ENCODE peak calls at places on chromosomes 13 and 19, in eight cellular contexts. E is Peyer's patch, G is neuronal stem cell, N is WERI-Rb-1, H is heart right ventricle, X is HAP-1, Z is IMR-90, L is transverse colon. J is an unnamed sample.
A peak's percentile ranks its signal among the peaks of the same experiment; 100 is the strongest.

GRCh38 chr13:36432106-36432544 is at the start of gene CCNA1:
- DNase-seq in E (no peak), G (peak; percentile 73), N (peak; percentile 60), H (peak; percentile 16), X (peak; percentile 90), Z (no peak), L (no peak), J (no peak)

GRCh38 chr19:32880607-32881006 is 11.0 kb upstream of the SLC7A9 start:
- DNase-seq in E (no peak), G (no peak), N (no peak), H (no peak), X (no peak), Z (no peak), L (no peak), J (no peak)

GRCh38 chr19:18282021-18282787 is 782 bp upstream of the JUND start:
- DNase-seq in E (no peak), G (no peak), N (no peak), H (peak; percentile 50), X (peak; percentile 88), Z (no peak), L (no peak), J (no peak)

GRCh38 chr13:70107498-70108271 is at the start of gene ATXN8OS:
- DNase-seq in E (peak; percentile 27), G (peak; percentile 23), N (peak; percentile 10), H (no peak), X (no peak), Z (no peak), L (no peak), J (no peak)

GRCh38 chr19:870963-871401 is 11.5 kb downstream of the CFD start:
- DNase-seq in E (no peak), G (no peak), N (no peak), H (peak; percentile 81), X (no peak), Z (peak; percentile 32), L (no peak), J (no peak)

GRCh38 chr13:44972956-44973581 is 16.2 kb downstream of the NUFIP1 start:
- DNase-seq in E (no peak), G (no peak), N (no peak), H (no peak), X (peak; percentile 36), Z (peak; percentile 38), L (no peak), J (no peak)

GRCh38 chr13:33205804-33206221 is 79.7 kb downstream of the STARD13 start:
- DNase-seq in E (no peak), G (no peak), N (no peak), H (no peak), X (no peak), Z (peak; percentile 62), L (no peak), J (no peak)

GRCh38 chr13:45863716-45864590 is 12.4 kb upstream of the SIAH3 start:
- DNase-seq in E (no peak), G (no peak), N (no peak), H (no peak), X (no peak), Z (no peak), L (no peak), J (no peak)

GRCh38 chr13:21043898-21044297 is 17.5 kb downstream of the LATS2 start:
- DNase-seq in E (no peak), G (no peak), N (no peak), H (no peak), X (no peak), Z (peak; percentile 96), L (no peak), J (no peak)

GRCh38 chr19:17309962-17310461 is 649 bp downstream of the DDA1 start:
- DNase-seq in E (no peak), G (no peak), N (no peak), H (no peak), X (no peak), Z (no peak), L (no peak), J (no peak)

GRCh38 chr13:98846521-98846920 is 94.0 kb upstream of the SLC15A1 start:
- DNase-seq in E (no peak), G (no peak), N (no peak), H (no peak), X (no peak), Z (no peak), L (no peak), J (no peak)

GRCh38 chr13:48727252-48728011 is 73.7 kb downstream of the CYSLTR2 start:
- DNase-seq in E (no peak), G (no peak), N (no peak), H (peak; percentile 51), X (peak; percentile 66), Z (peak; percentile 70), L (no peak), J (no peak)

GRCh38 chr13:107250626-107251025 is 682.7 kb upstream of the ARGLU1 start:
- DNase-seq in E (no peak), G (no peak), N (no peak), H (no peak), X (no peak), Z (peak; percentile 22), L (no peak), J (no peak)
- H3K9me3 ChIP-seq in E (no peaks in the 10 kb centered on the region), G (no peaks in the 10 kb centered on the region), N (no peaks in the 10 kb centered on the region), H (no peaks in the 10 kb centered on the region), X (no peaks in the 10 kb centered on the region), Z (no peaks in the 10 kb centered on the region), L (no peaks in the 10 kb centered on the region), J (no peaks in the 10 kb centered on the region)

DNA sequence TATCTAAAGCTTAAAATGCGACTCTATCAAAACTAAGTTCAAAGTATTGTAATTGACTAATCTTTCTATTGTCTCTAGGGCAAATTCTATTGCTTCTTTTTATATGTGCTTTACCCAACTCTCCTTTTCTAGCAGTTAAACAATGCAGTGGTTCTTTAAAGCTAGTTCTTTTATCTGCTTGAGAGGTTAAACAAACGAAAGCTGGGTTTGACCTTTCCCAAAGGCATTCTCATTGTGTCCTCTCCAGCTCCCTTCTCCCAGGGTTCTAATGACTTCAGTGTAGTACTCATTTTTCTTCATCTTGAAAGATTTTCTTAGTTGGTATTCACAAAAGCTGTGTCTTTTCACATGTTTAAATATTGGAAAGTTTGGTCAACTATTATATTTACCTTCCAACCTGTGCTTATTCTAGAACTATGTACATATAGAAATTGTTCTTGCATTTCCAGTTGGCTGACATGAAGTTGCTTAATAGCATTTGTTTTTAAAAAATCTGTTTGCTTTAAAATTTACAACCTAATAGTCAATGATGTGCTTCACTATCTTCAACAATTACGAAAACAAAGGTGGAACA is 1.5 kb downstream of the WASF3 start:
- DNase-seq in E (no peak), G (peak; percentile 65), N (no peak), H (no peak), X (peak; percentile 89), Z (no peak), L (no peak), J (no peak)
- H3K4me3 ChIP-seq in E (no peak overlapping the region), G (peak overlapping the region; percentile 57), N (peak overlapping the region; percentile 93), H (peak overlapping the region; percentile 67), X (peak overlapping the region; percentile 46), Z (peak overlapping the region; percentile 83), L (no peak overlapping the region), J (no peak overlapping the region)

GRCh38 chr19:23561341-23561740 is 125.7 kb downstream of the ZNF675 start:
- DNase-seq in E (no peak), G (no peak), N (no peak), H (no peak), X (no peak), Z (no peak), L (no peak), J (no peak)

GRCh38 chr19:23565256-23565655 is 121.8 kb downstream of the ZNF675 start:
- DNase-seq in E (no peak), G (no peak), N (no peak), H (no peak), X (no peak), Z (no peak), L (no peak), J (no peak)

GRCh38 chr19:23558541-23558940 is 128.5 kb downstream of the ZNF675 start:
- DNase-seq in E (no peak), G (no peak), N (no peak), H (no peak), X (no peak), Z (no peak), L (no peak), J (no peak)

GRCh38 chr19:23560051-23560450 is 127.0 kb downstream of the ZNF675 start:
- DNase-seq in E (no peak), G (no peak), N (no peak), H (no peak), X (no peak), Z (no peak), L (no peak), J (no peak)

DNA sequence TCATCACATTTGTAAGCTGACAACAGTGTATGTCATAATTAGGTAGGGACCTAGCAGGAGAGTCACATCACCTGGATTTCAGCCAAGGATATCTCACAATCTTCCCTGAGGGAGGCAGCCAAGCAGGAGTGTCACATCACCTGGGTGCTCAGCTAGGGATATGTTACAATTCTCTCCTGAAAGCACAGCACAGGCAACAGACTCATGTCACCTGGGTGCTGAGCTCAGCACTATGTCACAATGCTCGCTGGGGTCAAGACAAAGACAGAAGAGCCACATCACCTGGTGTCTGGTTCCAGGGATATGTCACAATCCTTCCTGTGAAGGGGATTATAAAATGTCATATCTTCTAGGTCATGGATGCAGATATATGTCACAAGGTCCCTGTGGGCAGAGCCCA is 123.7 kb downstream of the ZNF675 start:
- DNase-seq in E (no peak), G (no peak), N (no peak), H (no peak), X (no peak), Z (no peak), L (no peak), J (no peak)
- H3K9me3 ChIP-seq in E (no peaks in the 10 kb centered on the region), G (no peaks in the 10 kb centered on the region), N (peaks cover 4% of the 10 kb centered on the region), H (peaks cover 84% of the 10 kb centered on the region), X (no peaks in the 10 kb centered on the region), Z (peaks cover 25% of the 10 kb centered on the region), L (peaks cover 2% of the 10 kb centered on the region), J (no peaks in the 10 kb centered on the region)

GRCh38 chr13:82655518-82655855 is 1226.8 kb downstream of the SLITRK1 start:
- DNase-seq in E (no peak), G (no peak), N (no peak), H (no peak), X (no peak), Z (peak; percentile 40), L (no peak), J (no peak)

GRCh38 chr13:82654143-82654542 is 1228.1 kb downstream of the SLITRK1 start:
- DNase-seq in E (no peak), G (no peak), N (no peak), H (no peak), X (no peak), Z (no peak), L (no peak), J (no peak)

GRCh38 chr13:82657471-82657870 is 1224.8 kb downstream of the SLITRK1 start:
- DNase-seq in E (no peak), G (no peak), N (no peak), H (no peak), X (no peak), Z (no peak), L (no peak), J (no peak)

DNA sequence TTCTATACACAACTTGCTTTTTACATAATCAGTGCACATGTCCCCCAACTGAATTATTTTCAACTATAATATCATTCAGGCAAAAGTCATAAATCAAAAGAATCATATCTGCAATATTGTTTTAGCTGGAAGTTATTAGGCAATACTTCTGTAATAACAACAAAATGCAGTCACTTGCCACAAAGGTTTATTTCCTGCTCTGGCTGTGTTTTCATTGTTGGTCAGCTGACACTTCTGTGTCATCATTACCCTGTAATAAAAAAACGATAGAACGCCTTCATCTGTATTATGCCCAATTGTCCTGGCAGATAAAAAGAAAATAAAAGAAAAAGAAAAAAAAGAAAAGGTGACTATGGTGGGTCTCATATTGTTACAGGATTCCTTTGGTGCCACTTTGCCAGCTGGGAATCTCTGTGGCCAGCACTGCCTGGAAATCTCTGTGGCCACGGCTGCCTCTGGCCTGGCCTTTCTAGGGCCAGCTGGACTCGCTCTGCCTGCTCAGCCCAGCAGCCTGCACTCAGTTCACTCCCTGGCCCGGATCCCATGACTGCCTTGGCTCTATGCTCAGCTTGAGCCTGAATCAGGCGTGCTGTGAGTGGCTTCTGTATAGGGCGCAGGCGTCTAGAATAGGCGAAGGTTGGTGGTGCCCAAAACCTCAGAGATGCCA is 1227.3 kb downstream of the SLITRK1 start:
- DNase-seq in E (peak; percentile 46), G (no peak), N (no peak), H (peak; percentile 61), X (no peak), Z (peak; percentile 82), L (peak; percentile 15), J (no peak)
- H3K4me3 ChIP-seq in E (no peak overlapping the region), G (no peak overlapping the region), N (no peak overlapping the region), H (no peak overlapping the region), X (no peak overlapping the region), Z (peak overlapping the region; percentile 7), L (no peak overlapping the region), J (no peak overlapping the region)

J was measured in Caco-2.